ENCODE peak calls at places on chromosomes 12 and 14, in five cellular contexts. I is naive B cell; A is hepatocyte; C is LNCaP clone FGC; V is effector memory CD8-positive, alpha-beta T cell. B is an unnamed sample.

GRCh38 chr12:45732250-45732649 is 2.7 kb downstream of the ARID2 start:
- DNase-seq in V (no peak), A (no peak), I (no peak), C (no peak), B (peak)

GRCh38 chr12:7748774-7749296 is 1.7 kb upstream of the CLEC4C start:
- DNase-seq in A (no peak), V (no peak), C (no peak), I (no peak), B (no peak)

GRCh38 chr14:26163761-26164160 is 434.1 kb downstream of the NOVA1 start:
- DNase-seq in C (peak), A (peak), V (no peak), I (no peak), B (no peak)

GRCh38 chr12:117028254-117028653 is 71.0 kb downstream of the TESC start:
- DNase-seq in I (no peak), A (no peak), V (no peak), C (no peak), B (no peak)

GRCh38 chr14:79426103-79426755 is 785.1 kb downstream of the DIO2 start:
- DNase-seq in I (no peak), A (no peak), V (no peak), C (peak), B (no peak)

GRCh38 chr14:67357583-67358354 is 1.8 kb downstream of the ATP6V1D start:
- DNase-seq in V (no peak), C (no peak), I (no peak), A (peak), B (peak)

GRCh38 chr12:45076417-45077031 is 25.6 kb upstream of the DBX2 start:
- DNase-seq in C (no peak), A (no peak), V (no peak), I (no peak), B (no peak)

GRCh38 chr12:6925543-6926279 is 2.0 kb upstream of the ATN1 start:
- DNase-seq in C (peak), V (no peak), A (peak), I (no peak), B (peak)

GRCh38 chr14:75259510-75259855 is 19.1 kb upstream of the FOS start:
- DNase-seq in C (no peak), A (peak), V (no peak), I (no peak), B (no peak)

GRCh38 chr12:47021298-47021697 is 58.1 kb upstream of the PCED1B start:
- DNase-seq in C (peak), V (peak), A (peak), I (peak), B (peak)

GRCh38 chr12:9244894-9245293 is 36.7 kb upstream of the PZP start:
- DNase-seq in I (no peak), C (no peak), A (no peak), V (no peak), B (no peak)

GRCh38 chr12:72271741-72272661 is at the start of gene TRHDE:
- DNase-seq in V (no peak), I (no peak), A (peak), C (no peak), B (no peak)

GRCh38 chr14:102568115-102568614 is 24.3 kb upstream of the RCOR1 start:
- DNase-seq in V (peak), I (no peak), C (no peak), A (peak), B (peak)

GRCh38 chr12:28456934-28457710 is 266.9 kb downstream of the CCDC91 start:
- DNase-seq in C (no peak), A (no peak), I (no peak), V (no peak), B (no peak)

GRCh38 chr14:65303902-65304222 is 108.7 kb upstream of the FUT8 start:
- DNase-seq in A (no peak), I (no peak), C (no peak), V (no peak), B (no peak)

GRCh38 chr12:120254809-120255208 is 10.7 kb downstream of the PXN start:
- DNase-seq in I (no peak), V (no peak), C (no peak), A (no peak), B (no peak)

GRCh38 chr14:88168498-88169165 is 154.4 kb downstream of the KCNK10 start:
- DNase-seq in I (peak), C (no peak), V (peak), A (peak), B (no peak)

GRCh38 chr14:20801726-20802125 is 918 bp downstream of the RNASE1 start:
- DNase-seq in A (no peak), C (no peak), I (no peak), V (no peak), B (no peak)

GRCh38 chr12:44294649-44295048 is 458.8 kb downstream of the TMEM117 start:
- DNase-seq in A (no peak), C (no peak), I (no peak), V (no peak), B (no peak)

GRCh38 chr12:6767301-6767591 is 1.1 kb downstream of the PTMS start:
- DNase-seq in A (no peak), I (no peak), V (no peak), C (no peak), B (no peak)

GRCh38 chr12:24381790-24382189 is 432.3 kb upstream of the SOX5 start:
- DNase-seq in C (no peak), I (no peak), A (no peak), V (no peak), B (no peak)

GRCh38 chr14:64704145-64704742 is at the start of gene PLEKHG3:
- DNase-seq in I (no peak), V (peak), A (peak), C (no peak), B (peak)

GRCh38 chr12:64806593-64806992 is 17.9 kb upstream of the TBC1D30 start:
- DNase-seq in V (no peak), C (no peak), I (no peak), A (no peak), B (peak)

GRCh38 chr14:104427126-104427851 is 152.3 kb upstream of the C14orf180 start:
- DNase-seq in I (no peak), C (no peak), V (no peak), A (no peak), B (no peak)

GRCh38 chr12:64229796-64230195 is 7.7 kb upstream of the KICS2 start:
- DNase-seq in C (no peak), A (no peak), V (no peak), I (no peak), B (no peak)

GRCh38 chr14:106228541-106229158 is 702.3 kb downstream of the TMEM121 start:
- DNase-seq in I (no peak), V (no peak), C (no peak), A (no peak), B (no peak)

GRCh38 chr12:125371023-125371422 is 305.8 kb downstream of the AACS start:
- DNase-seq in C (no peak), V (no peak), A (no peak), I (no peak), B (no peak)

GRCh38 chr12:106248177-106248848 is 493 bp upstream of the CKAP4 start:
- DNase-seq in C (no peak), A (peak), I (peak), V (peak), B (peak)

GRCh38 chr14:55734731-55735130 is 154.7 kb downstream of the KTN1 start:
- DNase-seq in V (no peak), I (no peak), C (no peak), A (no peak), B (no peak)

GRCh38 chr14:51653096-51653814 is 1.5 kb downstream of the FRMD6 start:
- DNase-seq in A (peak), I (no peak), C (peak), V (no peak), B (peak)

GRCh38 chr12:109736552-109737108 is 23.0 kb downstream of the FAM222A start:
- DNase-seq in A (peak), V (no peak), C (no peak), I (no peak), B (peak)

GRCh38 chr12:113135178-113136127 is at the start of gene RASAL1:
- DNase-seq in I (peak), V (peak), C (no peak), A (peak), B (no peak)

GRCh38 chr12:127516467-127516866 is 750.5 kb upstream of the TMEM132C start:
- DNase-seq in C (no peak), A (no peak), I (no peak), V (no peak), B (peak)

GRCh38 chr14:99559286-99559990 is 44.6 kb downstream of the CCDC85C start:
- DNase-seq in C (no peak), A (no peak), I (no peak), V (no peak), B (no peak)

GRCh38 chr12:12723681-12724420 is 6.7 kb downstream of the CDKN1B start:
- DNase-seq in A (peak), V (peak), I (peak), C (no peak), B (no peak)

GRCh38 chr12:113005759-113006158 is 27.4 kb downstream of the OAS2 start:
- DNase-seq in C (no peak), I (no peak), V (no peak), A (no peak), B (peak)

GRCh38 chr14:89013098-89013504 is 188.7 kb downstream of the TTC8 start:
- DNase-seq in A (peak), V (no peak), I (no peak), C (no peak), B (peak)

GRCh38 chr12:45232771-45233372 is 17.0 kb downstream of the ANO6 start:
- DNase-seq in V (no peak), A (peak), C (no peak), I (no peak), B (peak)

GRCh38 chr14:25048170-25049126 is 1.5 kb downstream of the STXBP6 start:
- DNase-seq in A (peak), V (no peak), I (no peak), C (no peak), B (no peak)